ENCODE peak calls at places on chromosomes 13 and 19, in seven cellular contexts. F, J, P, O, N, W and S are unnamed samples.

GRCh38 chr19:49609499-49610092 is 18.6 kb downstream of the PRR12 start:
- DNase-seq in N (no peak), J (no peak), W (no peak), O (no peak), P (no peak), F (no peak), S (no peak)

GRCh38 chr19:46745521-46746280 is at the start of gene FKRP:
- DNase-seq in N (peak), F (peak), J (no peak), P (no peak), W (no peak), O (no peak), S (no peak)

GRCh38 chr13:58843567-58843966 is 1212.0 kb downstream of the PCDH17 start:
- DNase-seq in J (no peak), W (no peak), F (no peak), O (no peak), N (no peak), P (no peak), S (no peak)

GRCh38 chr13:102768914-102769313 is 4.7 kb downstream of the TEX30 start:
- DNase-seq in N (no peak), F (no peak), O (no peak), J (no peak), W (no peak), P (no peak), S (no peak)

GRCh38 chr19:35816846-35817245 is 4.2 kb upstream of the PRODH2 start:
- DNase-seq in P (no peak), N (no peak), J (no peak), F (no peak), W (no peak), O (no peak), S (no peak)

GRCh38 chr19:36745870-36746269 is 26.7 kb downstream of the ZNF850 start:
- DNase-seq in O (no peak), F (no peak), P (no peak), W (no peak), J (peak), N (no peak), S (no peak)

GRCh38 chr13:71618154-71618553 is 248.8 kb downstream of the DACH1 start:
- DNase-seq in W (peak), P (no peak), F (no peak), O (peak), J (no peak), N (no peak), S (no peak)

GRCh38 chr13:73497430-73497829 is 438.6 kb downstream of the KLF5 start:
- DNase-seq in N (no peak), W (no peak), O (no peak), F (no peak), J (no peak), P (no peak), S (no peak)

GRCh38 chr13:94613051-94613450 is 11.4 kb downstream of the GPR180 start:
- DNase-seq in F (no peak), P (no peak), J (no peak), W (no peak), O (no peak), N (no peak), S (no peak)

GRCh38 chr19:18798384-18799352 is 7.6 kb upstream of the COMP start:
- DNase-seq in J (no peak), P (no peak), N (no peak), O (no peak), F (no peak), W (no peak), S (no peak)

GRCh38 chr19:33950141-33950805 is 153.6 kb downstream of the KCTD15 start:
- DNase-seq in W (no peak), N (no peak), J (no peak), P (no peak), O (no peak), F (no peak), S (no peak)

GRCh38 chr13:54637377-54637776 is 1608.8 kb downstream of the OLFM4 start:
- DNase-seq in J (no peak), P (no peak), F (no peak), N (no peak), O (peak), W (no peak), S (no peak)

GRCh38 chr19:53294786-53295441 is 27.4 kb upstream of the VN1R4 start:
- DNase-seq in O (no peak), F (no peak), W (no peak), N (no peak), J (no peak), P (peak), S (no peak)

GRCh38 chr19:53810187-53810546 is 13.9 kb downstream of the NLRP12 start:
- DNase-seq in P (no peak), F (no peak), J (no peak), W (no peak), N (no peak), O (no peak), S (no peak)

GRCh38 chr19:44772969-44773368 is 4.7 kb upstream of the CBLC start:
- DNase-seq in P (no peak), J (no peak), W (peak), F (no peak), N (no peak), O (no peak), S (no peak)

GRCh38 chr13:98755729-98756128 is 3.3 kb upstream of the SLC15A1 start:
- DNase-seq in N (no peak), J (no peak), P (no peak), F (no peak), W (no peak), O (no peak), S (no peak)

GRCh38 chr13:33676700-33677048 is 141.3 kb upstream of the RFC3 start:
- DNase-seq in P (peak), N (no peak), F (peak), J (peak), O (peak), W (peak), S (no peak)

GRCh38 chr13:26112843-26113242 is 61.0 kb upstream of the SHISA2 start:
- DNase-seq in F (no peak), N (no peak), J (no peak), W (peak), O (peak), P (peak), S (no peak)

GRCh38 chr19:46892252-46893179 is 31.7 kb downstream of the ARHGAP35 start:
- DNase-seq in N (no peak), J (no peak), P (no peak), W (no peak), F (no peak), O (no peak), S (no peak)

GRCh38 chr13:36530861-36531590 is 98.7 kb downstream of the CCNA1 start:
- DNase-seq in F (no peak), W (no peak), J (no peak), P (no peak), O (no peak), N (no peak), S (no peak)

GRCh38 chr19:46861691-46862503 is 1.1 kb downstream of the ARHGAP35 start:
- DNase-seq in N (peak), P (no peak), W (no peak), F (peak), O (no peak), J (peak), S (peak)

GRCh38 chr13:23378009-23378632 is 55.4 kb downstream of the SACS start:
- DNase-seq in N (peak), O (peak), W (peak), P (peak), F (peak), J (peak), S (no peak)

GRCh38 chr19:16851031-16851712 is 22.0 kb downstream of the SIN3B start:
- DNase-seq in P (no peak), J (peak), F (no peak), O (no peak), N (no peak), W (peak), S (no peak)